ENCODE peak calls at places on chromosomes 3 and 15, in four cellular contexts. One of them, this sample, is unnamed.
A peak's percentile ranks its signal among the peaks of the same experiment; 100 is the strongest.

GRCh38 chr3:54527953-54528352 is 399.9 kb downstream of the LRTM1 start:
- DNase-seq in BE2C: no peak
- DNase-seq in heart right ventricle: no peak
- DNase-seq in breast epithelium: no peak
- DNase-seq in this sample: no peak

GRCh38 chr15:39555885-39556284 is 25.0 kb upstream of the THBS1 start:
- DNase-seq in heart right ventricle: no peak
- DNase-seq in BE2C: no peak
- DNase-seq in breast epithelium: no peak
- DNase-seq in this sample: no peak

GRCh38 chr15:75508741-75509532 is 57.4 kb upstream of the SIN3A start:
- DNase-seq in heart right ventricle: no peak
- DNase-seq in BE2C: no peak
- DNase-seq in breast epithelium: no peak
- DNase-seq in this sample: no peak

GRCh38 chr3:113304856-113305540 is 93.6 kb downstream of the BOC start:
- DNase-seq in BE2C: no peak
- DNase-seq in breast epithelium: no peak
- DNase-seq in heart right ventricle: no peak
- DNase-seq in this sample: no peak

GRCh38 chr3:70861855-70862254 is 549.4 kb upstream of the MDFIC2 start:
- DNase-seq in BE2C: no peak
- DNase-seq in breast epithelium: no peak
- DNase-seq in heart right ventricle: no peak
- DNase-seq in this sample: no peak

GRCh38 chr3:101011086-101011485 is 17.9 kb upstream of the ABI3BP start:
- DNase-seq in breast epithelium: no peak
- DNase-seq in BE2C: no peak
- DNase-seq in heart right ventricle: no peak
- DNase-seq in this sample: no peak

GRCh38 chr3:64417816-64418215 is 192.6 kb upstream of the PRICKLE2 start:
- DNase-seq in BE2C: no peak
- DNase-seq in heart right ventricle: no peak
- DNase-seq in breast epithelium: no peak
- DNase-seq in this sample: no peak

GRCh38 chr3:197026481-197026866 is 3.1 kb downstream of the MELTF start:
- DNase-seq in BE2C: peak; percentile 65
- DNase-seq in breast epithelium: no peak
- DNase-seq in heart right ventricle: no peak
- DNase-seq in this sample: no peak

GRCh38 chr15:68700395-68701123 is 120.1 kb downstream of the ANP32A start:
- DNase-seq in BE2C: peak; percentile 94
- DNase-seq in breast epithelium: no peak
- DNase-seq in heart right ventricle: peak; percentile 74
- DNase-seq in this sample: no peak

GRCh38 chr3:112497897-112498548 is 1.2 kb downstream of the BTLA start:
- DNase-seq in heart right ventricle: no peak
- DNase-seq in breast epithelium: no peak
- DNase-seq in BE2C: no peak
- DNase-seq in this sample: no peak

GRCh38 chr3:50268703-50269451 is at the start of gene SEMA3B:
- DNase-seq in breast epithelium: no peak
- DNase-seq in BE2C: no peak
- DNase-seq in heart right ventricle: peak; percentile 66
- DNase-seq in this sample: no peak

GRCh38 chr15:90618330-90619136 is 88.8 kb downstream of the CRTC3 start:
- DNase-seq in heart right ventricle: no peak
- DNase-seq in BE2C: no peak
- DNase-seq in breast epithelium: no peak
- DNase-seq in this sample: no peak

GRCh38 chr3:188241883-188242282 is 87.9 kb downstream of the LPP start:
- DNase-seq in heart right ventricle: no peak
- DNase-seq in BE2C: no peak
- DNase-seq in breast epithelium: no peak
- DNase-seq in this sample: no peak

GRCh38 chr3:181009225-181009624 is 19.7 kb upstream of the DNAJC19 start:
- DNase-seq in breast epithelium: no peak
- DNase-seq in BE2C: no peak
- DNase-seq in heart right ventricle: no peak
- DNase-seq in this sample: no peak

GRCh38 chr3:87069963-87070362 is 79.0 kb upstream of the VGLL3 start:
- DNase-seq in breast epithelium: no peak
- DNase-seq in heart right ventricle: no peak
- DNase-seq in BE2C: no peak
- DNase-seq in this sample: no peak

GRCh38 chr15:83656943-83657528 is 3.1 kb downstream of the ADAMTSL3 start:
- DNase-seq in BE2C: no peak
- DNase-seq in heart right ventricle: no peak
- DNase-seq in breast epithelium: no peak
- DNase-seq in this sample: no peak

GRCh38 chr3:20185364-20185732 is 658 bp downstream of the SGO1 start:
- DNase-seq in breast epithelium: no peak
- DNase-seq in heart right ventricle: no peak
- DNase-seq in BE2C: no peak
- DNase-seq in this sample: no peak

GRCh38 chr3:38022301-38022700 is 7.1 kb downstream of the PLCD1 start:
- DNase-seq in BE2C: no peak
- DNase-seq in breast epithelium: no peak
- DNase-seq in heart right ventricle: no peak
- DNase-seq in this sample: no peak

GRCh38 chr3:43340403-43340802 is 54.1 kb downstream of the SNRK start:
- DNase-seq in heart right ventricle: no peak
- DNase-seq in breast epithelium: no peak
- DNase-seq in BE2C: no peak
- DNase-seq in this sample: no peak

GRCh38 chr15:73573572-73573971 is 59.6 kb downstream of the NPTN start:
- DNase-seq in breast epithelium: no peak
- DNase-seq in BE2C: no peak
- DNase-seq in heart right ventricle: no peak
- DNase-seq in this sample: no peak

GRCh38 chr3:58008140-58009025 is at the start of gene FLNB:
- DNase-seq in breast epithelium: peak; percentile 77
- DNase-seq in heart right ventricle: peak; percentile 81
- DNase-seq in BE2C: peak; percentile 78
- DNase-seq in this sample: no peak

GRCh38 chr15:99718421-99718820 is 14.8 kb downstream of the LYSMD4 start:
- DNase-seq in heart right ventricle: no peak
- DNase-seq in BE2C: no peak
- DNase-seq in breast epithelium: no peak
- DNase-seq in this sample: no peak

GRCh38 chr15:70252056-70252935 is 154.6 kb upstream of the TLE3 start:
- DNase-seq in heart right ventricle: no peak
- DNase-seq in breast epithelium: no peak
- DNase-seq in BE2C: peak; percentile 68
- DNase-seq in this sample: no peak

GRCh38 chr3:37127340-37127739 is 47.0 kb downstream of the LRRFIP2 start:
- DNase-seq in BE2C: no peak
- DNase-seq in heart right ventricle: no peak
- DNase-seq in breast epithelium: no peak
- DNase-seq in this sample: no peak

GRCh38 chr3:37291275-37291700 is 116.9 kb upstream of the LRRFIP2 start:
- DNase-seq in heart right ventricle: no peak
- DNase-seq in breast epithelium: no peak
- DNase-seq in BE2C: no peak
- DNase-seq in this sample: no peak

GRCh38 chr3:45258317-45258716 is 32.2 kb upstream of the TMEM158 start:
- DNase-seq in breast epithelium: no peak
- DNase-seq in BE2C: no peak
- DNase-seq in heart right ventricle: no peak
- DNase-seq in this sample: no peak

GRCh38 chr3:72520205-72520604 is 328.0 kb downstream of the SHQ1 start:
- DNase-seq in heart right ventricle: no peak
- DNase-seq in BE2C: no peak
- DNase-seq in breast epithelium: no peak
- DNase-seq in this sample: no peak

GRCh38 chr3:148957586-148957985 is 33.8 kb upstream of the GYG1 start:
- DNase-seq in breast epithelium: no peak
- DNase-seq in BE2C: peak; percentile 42
- DNase-seq in heart right ventricle: no peak
- DNase-seq in this sample: no peak

GRCh38 chr3:148958681-148959080 is 32.7 kb upstream of the GYG1 start:
- DNase-seq in BE2C: no peak
- DNase-seq in heart right ventricle: no peak
- DNase-seq in breast epithelium: no peak
- DNase-seq in this sample: no peak

GRCh38 chr3:148962513-148962912 is 28.8 kb upstream of the GYG1 start:
- DNase-seq in BE2C: no peak
- DNase-seq in breast epithelium: no peak
- DNase-seq in heart right ventricle: no peak
- DNase-seq in this sample: no peak
- TF ChIP-seq CTCF in BE2C: no peak
- TF ChIP-seq CTCF in breast epithelium: no peak
- TF ChIP-seq CTCF in heart right ventricle: no peak
- TF ChIP-seq CTCF in this sample: no peak

GRCh38 chr3:16124636-16125035 is 49.8 kb upstream of the GALNT15 start:
- DNase-seq in breast epithelium: no peak
- DNase-seq in BE2C: no peak
- DNase-seq in heart right ventricle: no peak
- DNase-seq in this sample: no peak

GRCh38 chr3:16126634-16127033 is 47.8 kb upstream of the GALNT15 start:
- DNase-seq in breast epithelium: no peak
- DNase-seq in heart right ventricle: no peak
- DNase-seq in BE2C: no peak
- DNase-seq in this sample: no peak

GRCh38 chr3:16122661-16123060 is 51.8 kb upstream of the GALNT15 start:
- DNase-seq in heart right ventricle: no peak
- DNase-seq in BE2C: no peak
- DNase-seq in breast epithelium: no peak
- DNase-seq in this sample: no peak

GRCh38 chr3:16130066-16130465 is 44.4 kb upstream of the GALNT15 start:
- DNase-seq in heart right ventricle: no peak
- DNase-seq in BE2C: no peak
- DNase-seq in breast epithelium: no peak
- DNase-seq in this sample: no peak

DNA sequence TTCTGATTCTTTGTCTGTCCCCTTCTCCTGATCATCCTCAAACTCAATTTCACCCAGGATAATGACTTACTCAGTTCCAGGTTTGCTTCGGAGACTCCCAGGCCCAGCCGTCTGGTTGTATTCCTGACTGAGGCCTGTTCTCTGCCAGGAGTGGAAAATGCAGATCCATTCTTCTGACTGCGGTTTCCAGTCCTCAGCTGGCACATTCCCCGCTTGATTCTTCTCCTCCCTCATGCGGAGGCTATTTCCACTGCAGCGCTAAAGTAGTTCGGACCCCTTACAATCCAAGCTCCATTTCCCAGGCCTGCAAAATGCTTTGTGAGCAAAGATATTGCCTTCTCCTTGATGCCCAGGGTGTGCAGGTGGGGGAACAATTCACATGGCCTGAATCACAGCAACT is 47.2 kb upstream of the GALNT15 start:
- DNase-seq in breast epithelium: no peak
- DNase-seq in BE2C: no peak
- DNase-seq in heart right ventricle: no peak
- DNase-seq in this sample: no peak
- TF ChIP-seq CTCF in breast epithelium: no peak
- TF ChIP-seq CTCF in BE2C: no peak
- TF ChIP-seq CTCF in heart right ventricle: no peak
- TF ChIP-seq CTCF in this sample: no peak

GRCh38 chr3:193701896-193702644 is 109.1 kb downstream of the OPA1 start:
- DNase-seq in BE2C: no peak
- DNase-seq in heart right ventricle: no peak
- DNase-seq in breast epithelium: no peak
- DNase-seq in this sample: no peak
- TF ChIP-seq CTCF in BE2C: no peak
- TF ChIP-seq CTCF in heart right ventricle: no peak
- TF ChIP-seq CTCF in breast epithelium: no peak
- TF ChIP-seq CTCF in this sample: no peak

GRCh38 chr3:123692041-123692440 is 107.2 kb upstream of the HACD2 start:
- DNase-seq in heart right ventricle: no peak
- DNase-seq in BE2C: no peak
- DNase-seq in breast epithelium: no peak
- DNase-seq in this sample: no peak

GRCh38 chr3:123695152-123695551 is 110.3 kb upstream of the HACD2 start:
- DNase-seq in heart right ventricle: no peak
- DNase-seq in BE2C: no peak
- DNase-seq in breast epithelium: no peak
- DNase-seq in this sample: no peak

GRCh38 chr3:123692671-123693070 is 107.8 kb upstream of the HACD2 start:
- DNase-seq in heart right ventricle: no peak
- DNase-seq in breast epithelium: no peak
- DNase-seq in BE2C: no peak
- DNase-seq in this sample: no peak

GRCh38 chr3:123694377-123695147 is 109.7 kb upstream of the HACD2 start:
- DNase-seq in heart right ventricle: no peak
- DNase-seq in breast epithelium: no peak
- DNase-seq in BE2C: no peak
- DNase-seq in this sample: no peak

GRCh38 chr3:123693584-123693983 is 108.7 kb upstream of the HACD2 start:
- DNase-seq in breast epithelium: no peak
- DNase-seq in BE2C: no peak
- DNase-seq in heart right ventricle: no peak
- DNase-seq in this sample: no peak
- TF ChIP-seq CTCF in breast epithelium: no peak
- TF ChIP-seq CTCF in BE2C: no peak
- TF ChIP-seq CTCF in heart right ventricle: no peak
- TF ChIP-seq CTCF in this sample: no peak

DNA sequence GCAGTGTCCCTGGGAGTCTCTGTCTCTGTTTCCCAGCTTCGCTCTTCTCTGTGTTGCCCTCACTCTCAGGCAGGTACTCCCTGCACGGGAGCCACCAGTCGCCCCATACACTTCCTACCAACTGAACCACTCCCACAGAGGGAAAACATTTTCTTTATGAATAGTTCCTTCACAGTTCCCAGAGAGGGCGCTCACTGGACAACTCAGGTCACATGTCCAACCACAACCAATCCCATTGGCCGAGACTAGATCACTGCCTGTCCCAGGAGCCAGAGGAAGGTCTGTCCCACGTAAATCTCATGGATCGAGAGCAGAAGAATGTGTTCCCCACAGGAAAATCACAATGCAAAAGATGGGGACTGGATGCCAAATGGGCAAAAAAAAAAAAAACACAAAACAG is 26.1 kb downstream of the GRK7 start:
- DNase-seq in breast epithelium: no peak
- DNase-seq in heart right ventricle: no peak
- DNase-seq in BE2C: peak; percentile 19
- DNase-seq in this sample: no peak
- TF ChIP-seq CTCF in breast epithelium: no peak
- TF ChIP-seq CTCF in heart right ventricle: no peak
- TF ChIP-seq CTCF in BE2C: no peak
- TF ChIP-seq CTCF in this sample: no peak

This sample was measured in omental fat pad.